ENCODE peak calls at places on chromosome 12, in eight cellular contexts. K, Y, H, Q, B, N, J and M are unnamed samples.

GRCh38 chr12:96177013-96177412 is 17.2 kb upstream of the ELK3 start:
- DNase-seq in H (no peak), B (no peak), J (no peak), N (no peak), K (no peak), Y (no peak), Q (no peak), M (peak)

GRCh38 chr12:1644523-1645438 is 15.8 kb downstream of the WNT5B start:
- DNase-seq in N (no peak), H (no peak), Y (peak), Q (peak), B (peak), K (peak), J (no peak), M (no peak)

GRCh38 chr12:60176891-60177290 is 581.1 kb downstream of the SLC16A7 start:
- DNase-seq in Y (no peak), B (no peak), H (no peak), Q (no peak), K (no peak), J (no peak), N (no peak), M (no peak)

GRCh38 chr12:62813031-62813829 is 121.7 kb downstream of the PPM1H start:
- DNase-seq in B (peak), Q (peak), H (peak), K (peak), Y (peak), N (no peak), J (no peak), M (no peak)

GRCh38 chr12:28966049-28966778 is 182.9 kb upstream of the FAR2 start:
- DNase-seq in Y (no peak), H (no peak), K (peak), B (no peak), Q (peak), N (no peak), J (no peak), M (no peak)

GRCh38 chr12:2958432-2959193 is 584 bp upstream of the TEAD4 start:
- DNase-seq in N (no peak), K (peak), Y (no peak), Q (peak), J (peak), B (peak), H (peak), M (no peak)

GRCh38 chr12:92926549-92926948 is 2.5 kb downstream of the EEA1 start:
- DNase-seq in K (no peak), Y (no peak), B (no peak), J (no peak), H (no peak), Q (no peak), N (no peak), M (no peak)

GRCh38 chr12:24475337-24475736 is 473.6 kb downstream of the BCAT1 start:
- DNase-seq in J (no peak), H (no peak), B (no peak), Q (no peak), N (no peak), K (no peak), Y (no peak), M (no peak)

GRCh38 chr12:130747867-130748740 is 32.0 kb upstream of the RIMBP2 start:
- DNase-seq in Y (peak), B (peak), H (peak), J (no peak), N (peak), K (peak), Q (peak), M (peak)

GRCh38 chr12:57473392-57473791 is 6.3 kb downstream of the ARHGAP9 start:
- DNase-seq in B (no peak), K (no peak), J (no peak), H (no peak), Y (no peak), Q (no peak), N (no peak), M (no peak)

GRCh38 chr12:24307153-24307552 is 357.7 kb upstream of the SOX5 start:
- DNase-seq in Y (no peak), Q (no peak), J (no peak), B (no peak), H (no peak), K (no peak), N (no peak), M (no peak)

GRCh38 chr12:28870839-28871440 is 278.1 kb upstream of the FAR2 start:
- DNase-seq in K (no peak), Q (no peak), H (peak), J (no peak), N (no peak), Y (no peak), B (no peak), M (no peak)

GRCh38 chr12:94779520-94779919 is 129.2 kb upstream of the TMCC3 start:
- DNase-seq in Y (no peak), H (no peak), Q (no peak), N (no peak), K (no peak), B (no peak), J (no peak), M (no peak)

GRCh38 chr12:127336416-127336815 is 930.6 kb upstream of the TMEM132C start:
- DNase-seq in H (no peak), J (no peak), N (no peak), K (no peak), Y (no peak), B (no peak), Q (no peak), M (no peak)

GRCh38 chr12:12786716-12787601 is 1.5 kb downstream of the APOLD1 start:
- DNase-seq in B (peak), Y (peak), N (peak), H (peak), K (peak), Q (peak), J (peak), M (peak)

GRCh38 chr12:48861111-48861510 is 4.6 kb downstream of the RND1 start:
- DNase-seq in B (no peak), N (no peak), K (no peak), J (no peak), Y (no peak), H (no peak), Q (no peak), M (no peak)

GRCh38 chr12:115798309-115798917 is 479.1 kb downstream of the MED13L start:
- DNase-seq in Y (no peak), Q (no peak), K (no peak), B (no peak), J (no peak), H (no peak), N (no peak), M (no peak)

GRCh38 chr12:77947326-77947725 is 116.6 kb downstream of the NAV3 start:
- DNase-seq in H (peak), Y (no peak), Q (no peak), J (no peak), N (no peak), K (no peak), B (peak), M (no peak)

GRCh38 chr12:130818381-130819247 is 20.4 kb downstream of the STX2 start:
- DNase-seq in Y (peak), Q (peak), J (no peak), K (peak), B (peak), H (peak), N (peak), M (peak)

GRCh38 chr12:8605057-8605456 is 7.6 kb downstream of the AICDA start:
- DNase-seq in Y (no peak), Q (no peak), H (no peak), K (no peak), B (no peak), N (no peak), J (no peak), M (no peak)

GRCh38 chr12:30806989-30807694 is 52.4 kb upstream of the CAPRIN2 start:
- DNase-seq in J (peak), N (peak), K (no peak), Q (peak), B (peak), Y (peak), H (peak), M (no peak)

GRCh38 chr12:65278576-65279386 is at the start of gene MSRB3:
- DNase-seq in H (peak), N (no peak), K (peak), B (peak), Y (peak), J (no peak), Q (peak), M (no peak)

GRCh38 chr12:114165921-114166320 is 199.8 kb upstream of the RBM19 start:
- DNase-seq in B (no peak), N (no peak), Y (no peak), H (no peak), K (no peak), Q (no peak), J (no peak), M (no peak)

GRCh38 chr12:1453801-1454200 is 140.6 kb downstream of the FBXL14 start:
- DNase-seq in K (no peak), Q (no peak), J (no peak), H (no peak), Y (no peak), B (no peak), N (no peak), M (no peak)

GRCh38 chr12:102602549-102602948 is 122.2 kb upstream of the IGF1 start:
- DNase-seq in N (no peak), H (no peak), B (no peak), Q (no peak), Y (no peak), J (no peak), K (peak), M (no peak)

GRCh38 chr12:8508224-8508623 is 5.1 kb upstream of the CLEC4D start:
- DNase-seq in K (no peak), H (no peak), J (no peak), Q (no peak), B (no peak), Y (no peak), N (no peak), M (no peak)

GRCh38 chr12:73867147-73867546 is 670.5 kb upstream of the ATXN7L3B start:
- DNase-seq in Y (no peak), N (no peak), J (no peak), K (no peak), H (no peak), Q (no peak), B (no peak), M (no peak)

GRCh38 chr12:101229841-101230241 is 19.8 kb upstream of the SLC5A8 start:
- DNase-seq in N (no peak), J (no peak), Q (no peak), B (no peak), K (peak), H (no peak), Y (no peak), M (no peak)

GRCh38 chr12:75446857-75447256 is 33.7 kb upstream of the GLIPR1 start:
- DNase-seq in K (no peak), H (peak), B (no peak), N (no peak), Y (no peak), J (peak), Q (no peak), M (no peak)

GRCh38 chr12:70828391-70828790 is 92.1 kb downstream of the PTPRR start:
- DNase-seq in B (no peak), Y (no peak), J (no peak), N (no peak), Q (no peak), H (no peak), K (no peak), M (no peak)

GRCh38 chr12:119710941-119711551 is 43.1 kb downstream of the PRKAB1 start:
- DNase-seq in J (no peak), B (no peak), Y (no peak), Q (no peak), H (no peak), N (no peak), K (no peak), M (no peak)

GRCh38 chr12:109097140-109097434 is 310 bp upstream of the UNG start:
- DNase-seq in N (no peak), Y (no peak), B (no peak), J (no peak), K (no peak), H (no peak), Q (no peak), M (no peak)

GRCh38 chr12:109089683-109090082 is 3.6 kb downstream of the ALKBH2 start:
- DNase-seq in N (no peak), J (no peak), Y (no peak), B (no peak), H (no peak), K (no peak), Q (no peak), M (no peak)

GRCh38 chr12:109093022-109093918 is at the start of gene ALKBH2:
- DNase-seq in Y (peak), B (peak), H (peak), J (peak), K (peak), Q (peak), N (peak), M (peak)

GRCh38 chr12:109088818-109089217 is 4.5 kb downstream of the ALKBH2 start:
- DNase-seq in Q (no peak), H (no peak), K (no peak), N (no peak), Y (no peak), J (no peak), B (no peak), M (no peak)

GRCh38 chr12:109092484-109093021 is 719 bp downstream of the ALKBH2 start:
- DNase-seq in J (no peak), H (no peak), B (no peak), N (no peak), Y (no peak), Q (no peak), K (no peak), M (no peak)
- H3K4me3 ChIP-seq in J (peak), H (peak), B (peak), N (peak), Y (no peak), Q (peak), K (peak), M (peak)

DNA sequence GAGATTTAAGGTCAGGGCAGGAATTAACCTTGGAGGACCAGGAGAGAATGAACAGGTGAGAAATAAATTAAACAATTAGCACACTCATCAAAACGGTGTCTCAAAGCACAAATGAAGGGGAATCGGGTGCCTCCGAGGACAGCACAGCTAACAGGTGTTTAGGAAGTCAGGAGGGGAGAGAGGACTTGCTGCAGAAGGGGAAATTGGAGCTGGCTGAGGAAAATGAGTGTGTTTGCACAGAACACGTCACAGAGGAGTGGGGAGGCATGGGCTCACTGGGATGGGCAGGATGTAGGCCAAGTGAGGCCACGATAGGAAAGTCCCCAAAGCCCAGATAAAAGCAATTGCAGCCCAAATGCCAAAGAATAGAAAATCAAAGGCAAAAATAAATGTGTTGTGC is 121.7 kb downstream of the ZNF664 start:
- DNase-seq in H (peak), J (no peak), B (no peak), K (no peak), Q (no peak), N (no peak), Y (no peak), M (no peak)
- H3K27ac ChIP-seq in H (no peak), J (no peak), B (no peak), K (no peak), Q (no peak), N (no peak), Y (no peak), M (no peak)

DNA sequence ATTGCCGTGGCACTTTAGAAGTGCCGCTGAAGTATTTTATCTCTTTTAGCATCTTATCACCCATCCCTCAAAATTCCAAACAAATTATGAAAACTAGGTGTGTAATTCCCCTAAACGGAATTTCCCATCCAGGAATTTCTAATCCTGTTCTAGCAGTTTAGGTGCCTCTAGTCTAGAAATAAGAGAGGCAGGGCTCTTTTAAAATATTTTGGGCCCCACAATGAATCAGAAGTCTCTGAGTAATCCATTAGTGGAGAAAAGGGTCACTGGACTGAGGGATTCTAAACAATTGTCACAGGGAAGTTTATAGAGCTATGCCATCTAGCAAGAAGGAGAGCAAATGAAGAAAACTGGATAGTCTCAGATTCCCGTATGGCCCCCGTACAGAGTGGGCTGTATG is 1.0 kb downstream of the TMEM52B start:
- DNase-seq in Y (no peak), J (peak), H (no peak), B (no peak), N (no peak), K (no peak), Q (no peak), M (no peak)
- H3K4me3 ChIP-seq in Y (no peak), J (no peak), H (no peak), B (no peak), N (no peak), K (no peak), Q (no peak), M (no peak)

DNA sequence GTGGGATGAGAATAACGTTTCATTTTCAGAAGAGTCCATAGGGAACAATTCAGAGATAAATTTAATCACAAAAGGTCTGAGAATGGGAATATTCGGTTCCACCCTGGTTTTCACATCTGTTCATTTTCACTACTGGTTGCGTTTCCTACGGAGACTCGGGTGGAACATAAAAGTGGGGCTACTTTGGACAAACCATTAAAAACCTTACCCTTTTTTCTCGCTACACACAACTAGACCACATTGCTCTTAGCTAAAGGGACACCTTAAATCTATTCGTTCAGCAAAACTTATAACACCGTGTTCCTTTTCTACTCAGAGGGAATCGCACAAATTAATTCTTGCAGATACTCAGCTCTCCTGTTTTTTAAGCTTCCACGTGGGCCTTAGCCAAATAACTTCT is 1.0 kb upstream of the SUDS3 start:
- DNase-seq in H (no peak), N (no peak), Q (no peak), J (no peak), K (no peak), Y (no peak), B (no peak), M (no peak)
- H3K27ac ChIP-seq in H (peak), N (no peak), Q (no peak), J (no peak), K (peak), Y (no peak), B (no peak), M (no peak)